ENCODE peak calls at places on chromosome 1, in seven cellular contexts. One of them, this sample, is unnamed.

GRCh38 chr1:15426492-15427279 is 11.6 kb upstream of the CTRC start:
- DNase-seq in activated CD8-positive, alpha-beta T cell treated with anti-CD3 and anti-CD28 coated beads for 36 hours: no peak
- DNase-seq in GM06990: no peak
- DNase-seq in bronchial epithelial cell: peak
- DNase-seq in ovary: peak
- DNase-seq in neural crest cell: no peak
- DNase-seq in glutamatergic neuron: no peak
- DNase-seq in this sample: no peak

GRCh38 chr1:72623299-72623708 is 341.0 kb upstream of the NEGR1 start:
- DNase-seq in activated CD8-positive, alpha-beta T cell treated with anti-CD3 and anti-CD28 coated beads for 36 hours: no peak
- DNase-seq in GM06990: no peak
- DNase-seq in bronchial epithelial cell: peak
- DNase-seq in ovary: no peak
- DNase-seq in neural crest cell: peak
- DNase-seq in glutamatergic neuron: no peak
- DNase-seq in this sample: peak

GRCh38 chr1:226444901-226445300 is 37.0 kb upstream of the PARP1 start:
- DNase-seq in activated CD8-positive, alpha-beta T cell treated with anti-CD3 and anti-CD28 coated beads for 36 hours: peak
- DNase-seq in GM06990: peak
- DNase-seq in bronchial epithelial cell: no peak
- DNase-seq in ovary: no peak
- DNase-seq in neural crest cell: no peak
- DNase-seq in glutamatergic neuron: no peak
- DNase-seq in this sample: no peak

GRCh38 chr1:4397196-4397595 is 257.2 kb upstream of the AJAP1 start:
- DNase-seq in activated CD8-positive, alpha-beta T cell treated with anti-CD3 and anti-CD28 coated beads for 36 hours: no peak
- DNase-seq in GM06990: no peak
- DNase-seq in bronchial epithelial cell: no peak
- DNase-seq in ovary: no peak
- DNase-seq in neural crest cell: no peak
- DNase-seq in glutamatergic neuron: no peak
- DNase-seq in this sample: no peak

GRCh38 chr1:154006136-154006535 is 15.6 kb downstream of the RPS27 start:
- DNase-seq in activated CD8-positive, alpha-beta T cell treated with anti-CD3 and anti-CD28 coated beads for 36 hours: no peak
- DNase-seq in GM06990: no peak
- DNase-seq in bronchial epithelial cell: no peak
- DNase-seq in ovary: no peak
- DNase-seq in neural crest cell: no peak
- DNase-seq in glutamatergic neuron: no peak
- DNase-seq in this sample: no peak

GRCh38 chr1:212286437-212287131 is 1.4 kb downstream of the PPP2R5A start:
- DNase-seq in activated CD8-positive, alpha-beta T cell treated with anti-CD3 and anti-CD28 coated beads for 36 hours: no peak
- DNase-seq in GM06990: no peak
- DNase-seq in bronchial epithelial cell: peak
- DNase-seq in ovary: no peak
- DNase-seq in neural crest cell: no peak
- DNase-seq in glutamatergic neuron: no peak
- DNase-seq in this sample: no peak

GRCh38 chr1:211735208-211736170 is 60.1 kb upstream of the NEK2 start:
- DNase-seq in activated CD8-positive, alpha-beta T cell treated with anti-CD3 and anti-CD28 coated beads for 36 hours: no peak
- DNase-seq in GM06990: no peak
- DNase-seq in bronchial epithelial cell: peak
- DNase-seq in ovary: peak
- DNase-seq in neural crest cell: peak
- DNase-seq in glutamatergic neuron: no peak
- DNase-seq in this sample: no peak

GRCh38 chr1:94716966-94717365 is 103.2 kb upstream of the SLC44A3 start:
- DNase-seq in activated CD8-positive, alpha-beta T cell treated with anti-CD3 and anti-CD28 coated beads for 36 hours: no peak
- DNase-seq in GM06990: no peak
- DNase-seq in bronchial epithelial cell: no peak
- DNase-seq in ovary: no peak
- DNase-seq in neural crest cell: no peak
- DNase-seq in glutamatergic neuron: no peak
- DNase-seq in this sample: no peak

GRCh38 chr1:107196973-107197562 is 56.2 kb downstream of the NTNG1 start:
- DNase-seq in activated CD8-positive, alpha-beta T cell treated with anti-CD3 and anti-CD28 coated beads for 36 hours: peak
- DNase-seq in GM06990: no peak
- DNase-seq in bronchial epithelial cell: peak
- DNase-seq in ovary: no peak
- DNase-seq in neural crest cell: peak
- DNase-seq in glutamatergic neuron: no peak
- DNase-seq in this sample: peak

GRCh38 chr1:185960377-185961151 is 226.4 kb downstream of the HMCN1 start:
- DNase-seq in activated CD8-positive, alpha-beta T cell treated with anti-CD3 and anti-CD28 coated beads for 36 hours: no peak
- DNase-seq in GM06990: no peak
- DNase-seq in bronchial epithelial cell: no peak
- DNase-seq in ovary: no peak
- DNase-seq in neural crest cell: no peak
- DNase-seq in glutamatergic neuron: no peak
- DNase-seq in this sample: no peak

GRCh38 chr1:25477448-25478034 is 46.8 kb downstream of the MACO1 start:
- DNase-seq in activated CD8-positive, alpha-beta T cell treated with anti-CD3 and anti-CD28 coated beads for 36 hours: peak
- DNase-seq in GM06990: no peak
- DNase-seq in bronchial epithelial cell: peak
- DNase-seq in ovary: no peak
- DNase-seq in neural crest cell: no peak
- DNase-seq in glutamatergic neuron: no peak
- DNase-seq in this sample: no peak

GRCh38 chr1:2825487-2826189 is 24.1 kb upstream of the TTC34 start:
- DNase-seq in activated CD8-positive, alpha-beta T cell treated with anti-CD3 and anti-CD28 coated beads for 36 hours: no peak
- DNase-seq in GM06990: no peak
- DNase-seq in bronchial epithelial cell: no peak
- DNase-seq in ovary: no peak
- DNase-seq in neural crest cell: no peak
- DNase-seq in glutamatergic neuron: no peak
- DNase-seq in this sample: no peak

GRCh38 chr1:118481091-118481490 is 296.1 kb upstream of the SPAG17 start:
- DNase-seq in activated CD8-positive, alpha-beta T cell treated with anti-CD3 and anti-CD28 coated beads for 36 hours: no peak
- DNase-seq in GM06990: no peak
- DNase-seq in bronchial epithelial cell: no peak
- DNase-seq in ovary: no peak
- DNase-seq in neural crest cell: no peak
- DNase-seq in glutamatergic neuron: no peak
- DNase-seq in this sample: no peak

GRCh38 chr1:183881387-183882084 is 76.6 kb downstream of the RGL1 start:
- DNase-seq in activated CD8-positive, alpha-beta T cell treated with anti-CD3 and anti-CD28 coated beads for 36 hours: no peak
- DNase-seq in GM06990: no peak
- DNase-seq in bronchial epithelial cell: peak
- DNase-seq in ovary: peak
- DNase-seq in neural crest cell: no peak
- DNase-seq in glutamatergic neuron: no peak
- DNase-seq in this sample: no peak

GRCh38 chr1:178944729-178945128 is 73.9 kb upstream of the ANGPTL1 start:
- DNase-seq in activated CD8-positive, alpha-beta T cell treated with anti-CD3 and anti-CD28 coated beads for 36 hours: peak
- DNase-seq in GM06990: no peak
- DNase-seq in bronchial epithelial cell: no peak
- DNase-seq in ovary: no peak
- DNase-seq in neural crest cell: no peak
- DNase-seq in glutamatergic neuron: no peak
- DNase-seq in this sample: no peak

GRCh38 chr1:208179303-208179702 is 64.9 kb downstream of the PLXNA2 start:
- DNase-seq in activated CD8-positive, alpha-beta T cell treated with anti-CD3 and anti-CD28 coated beads for 36 hours: no peak
- DNase-seq in GM06990: no peak
- DNase-seq in bronchial epithelial cell: no peak
- DNase-seq in ovary: peak
- DNase-seq in neural crest cell: no peak
- DNase-seq in glutamatergic neuron: no peak
- DNase-seq in this sample: no peak

GRCh38 chr1:168709896-168710305 is 19.1 kb downstream of the DPT start:
- DNase-seq in activated CD8-positive, alpha-beta T cell treated with anti-CD3 and anti-CD28 coated beads for 36 hours: no peak
- DNase-seq in GM06990: no peak
- DNase-seq in bronchial epithelial cell: peak
- DNase-seq in ovary: no peak
- DNase-seq in neural crest cell: no peak
- DNase-seq in glutamatergic neuron: no peak
- DNase-seq in this sample: no peak

GRCh38 chr1:55584521-55585401 is 369.6 kb upstream of the USP24 start:
- DNase-seq in activated CD8-positive, alpha-beta T cell treated with anti-CD3 and anti-CD28 coated beads for 36 hours: no peak
- DNase-seq in GM06990: no peak
- DNase-seq in bronchial epithelial cell: no peak
- DNase-seq in ovary: no peak
- DNase-seq in neural crest cell: no peak
- DNase-seq in glutamatergic neuron: no peak
- DNase-seq in this sample: no peak

GRCh38 chr1:23473037-23473800 is 10.8 kb downstream of the ASAP3 start:
- DNase-seq in activated CD8-positive, alpha-beta T cell treated with anti-CD3 and anti-CD28 coated beads for 36 hours: no peak
- DNase-seq in GM06990: no peak
- DNase-seq in bronchial epithelial cell: peak
- DNase-seq in ovary: no peak
- DNase-seq in neural crest cell: no peak
- DNase-seq in glutamatergic neuron: no peak
- DNase-seq in this sample: no peak

GRCh38 chr1:47224676-47225399 is 7.2 kb downstream of the TAL1 start:
- DNase-seq in activated CD8-positive, alpha-beta T cell treated with anti-CD3 and anti-CD28 coated beads for 36 hours: no peak
- DNase-seq in GM06990: no peak
- DNase-seq in bronchial epithelial cell: no peak
- DNase-seq in ovary: no peak
- DNase-seq in neural crest cell: no peak
- DNase-seq in glutamatergic neuron: no peak
- DNase-seq in this sample: peak

GRCh38 chr1:29502901-29503300 is 266.6 kb downstream of the PTPRU start:
- DNase-seq in activated CD8-positive, alpha-beta T cell treated with anti-CD3 and anti-CD28 coated beads for 36 hours: no peak
- DNase-seq in GM06990: no peak
- DNase-seq in bronchial epithelial cell: no peak
- DNase-seq in ovary: no peak
- DNase-seq in neural crest cell: no peak
- DNase-seq in glutamatergic neuron: no peak
- DNase-seq in this sample: no peak

GRCh38 chr1:113219828-113220227 is 146.8 kb downstream of the LRIG2 start:
- DNase-seq in activated CD8-positive, alpha-beta T cell treated with anti-CD3 and anti-CD28 coated beads for 36 hours: no peak
- DNase-seq in GM06990: no peak
- DNase-seq in bronchial epithelial cell: no peak
- DNase-seq in ovary: no peak
- DNase-seq in neural crest cell: no peak
- DNase-seq in glutamatergic neuron: no peak
- DNase-seq in this sample: no peak

GRCh38 chr1:113226118-113226517 is 153.1 kb downstream of the LRIG2 start:
- DNase-seq in activated CD8-positive, alpha-beta T cell treated with anti-CD3 and anti-CD28 coated beads for 36 hours: peak
- DNase-seq in GM06990: peak
- DNase-seq in bronchial epithelial cell: no peak
- DNase-seq in ovary: peak
- DNase-seq in neural crest cell: no peak
- DNase-seq in glutamatergic neuron: no peak
- DNase-seq in this sample: no peak

GRCh38 chr1:113223546-113223945 is 150.5 kb downstream of the LRIG2 start:
- DNase-seq in activated CD8-positive, alpha-beta T cell treated with anti-CD3 and anti-CD28 coated beads for 36 hours: no peak
- DNase-seq in GM06990: no peak
- DNase-seq in bronchial epithelial cell: no peak
- DNase-seq in ovary: peak
- DNase-seq in neural crest cell: no peak
- DNase-seq in glutamatergic neuron: no peak
- DNase-seq in this sample: no peak

GRCh38 chr1:113219377-113219776 is 146.4 kb downstream of the LRIG2 start:
- DNase-seq in activated CD8-positive, alpha-beta T cell treated with anti-CD3 and anti-CD28 coated beads for 36 hours: peak
- DNase-seq in GM06990: no peak
- DNase-seq in bronchial epithelial cell: no peak
- DNase-seq in ovary: no peak
- DNase-seq in neural crest cell: no peak
- DNase-seq in glutamatergic neuron: no peak
- DNase-seq in this sample: no peak

GRCh38 chr1:113223040-113223439 is 150.0 kb downstream of the LRIG2 start:
- DNase-seq in activated CD8-positive, alpha-beta T cell treated with anti-CD3 and anti-CD28 coated beads for 36 hours: no peak
- DNase-seq in GM06990: no peak
- DNase-seq in bronchial epithelial cell: no peak
- DNase-seq in ovary: no peak
- DNase-seq in neural crest cell: no peak
- DNase-seq in glutamatergic neuron: no peak
- DNase-seq in this sample: no peak
- TF ChIP-seq CTCF in activated CD8-positive, alpha-beta T cell treated with anti-CD3 and anti-CD28 coated beads for 36 hours: no peak
- TF ChIP-seq CTCF in GM06990: no peak
- TF ChIP-seq CTCF in bronchial epithelial cell: no peak
- TF ChIP-seq CTCF in ovary: no peak
- TF ChIP-seq CTCF in neural crest cell: no peak
- TF ChIP-seq CTCF in glutamatergic neuron: no peak
- TF ChIP-seq CTCF in this sample: no peak

DNA sequence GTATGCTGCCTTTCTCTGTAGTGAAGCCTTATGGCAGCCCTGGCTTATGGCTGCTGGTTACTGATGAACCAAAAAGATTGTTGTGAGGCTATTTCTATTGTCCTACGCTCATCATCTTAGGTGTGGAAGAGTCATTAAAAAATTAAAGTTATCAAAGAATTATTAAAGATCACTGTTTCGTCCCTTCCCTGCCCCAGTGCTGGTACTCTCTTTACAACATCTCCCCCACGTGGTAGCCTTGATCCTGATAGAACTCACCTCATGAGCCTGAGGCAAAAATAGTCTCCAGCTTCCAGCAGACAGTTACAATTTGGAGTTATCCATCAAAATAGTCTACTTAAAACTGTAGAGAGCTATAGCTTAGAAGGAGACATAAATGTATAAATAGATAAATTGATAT is 201.5 kb downstream of the S1PR1 start:
- DNase-seq in activated CD8-positive, alpha-beta T cell treated with anti-CD3 and anti-CD28 coated beads for 36 hours: no peak
- DNase-seq in GM06990: no peak
- DNase-seq in bronchial epithelial cell: peak
- DNase-seq in ovary: no peak
- DNase-seq in neural crest cell: no peak
- DNase-seq in glutamatergic neuron: no peak
- DNase-seq in this sample: no peak
- TF ChIP-seq CTCF in activated CD8-positive, alpha-beta T cell treated with anti-CD3 and anti-CD28 coated beads for 36 hours: peak
- TF ChIP-seq CTCF in GM06990: peak
- TF ChIP-seq CTCF in bronchial epithelial cell: peak
- TF ChIP-seq CTCF in ovary: no peak
- TF ChIP-seq CTCF in neural crest cell: peak
- TF ChIP-seq CTCF in glutamatergic neuron: no peak
- TF ChIP-seq CTCF in this sample: peak

DNA sequence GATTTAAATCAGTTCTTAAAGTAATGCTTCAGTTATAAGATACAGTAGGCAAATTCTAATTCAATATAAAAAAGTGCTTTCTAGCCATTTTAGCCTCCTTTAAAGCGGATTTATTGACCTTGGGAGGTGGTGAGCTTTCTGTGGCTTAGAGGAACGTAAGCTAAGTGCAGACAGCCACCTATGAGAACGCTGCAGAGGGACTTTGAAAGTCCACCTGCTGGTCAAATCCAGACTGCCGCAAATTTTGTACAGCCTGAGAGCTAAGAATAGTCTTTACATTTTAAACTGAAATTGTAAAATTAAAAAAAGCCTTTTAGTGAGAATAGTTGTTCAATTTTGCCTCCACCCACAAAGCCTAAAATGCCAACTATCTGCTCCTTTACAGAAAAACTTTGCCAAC is 67.0 kb upstream of the SSX2IP start:
- DNase-seq in activated CD8-positive, alpha-beta T cell treated with anti-CD3 and anti-CD28 coated beads for 36 hours: no peak
- DNase-seq in GM06990: no peak
- DNase-seq in bronchial epithelial cell: no peak
- DNase-seq in ovary: no peak
- DNase-seq in neural crest cell: no peak
- DNase-seq in glutamatergic neuron: no peak
- DNase-seq in this sample: no peak
- TF ChIP-seq CTCF in activated CD8-positive, alpha-beta T cell treated with anti-CD3 and anti-CD28 coated beads for 36 hours: no peak
- TF ChIP-seq CTCF in GM06990: no peak
- TF ChIP-seq CTCF in bronchial epithelial cell: no peak
- TF ChIP-seq CTCF in ovary: no peak
- TF ChIP-seq CTCF in neural crest cell: peak
- TF ChIP-seq CTCF in glutamatergic neuron: peak
- TF ChIP-seq CTCF in this sample: no peak

GRCh38 chr1:65467536-65467935 is 47.1 kb downstream of the LEPR start:
- DNase-seq in activated CD8-positive, alpha-beta T cell treated with anti-CD3 and anti-CD28 coated beads for 36 hours: no peak
- DNase-seq in GM06990: no peak
- DNase-seq in bronchial epithelial cell: peak
- DNase-seq in ovary: no peak
- DNase-seq in neural crest cell: peak
- DNase-seq in glutamatergic neuron: peak
- DNase-seq in this sample: peak
- TF ChIP-seq CTCF in activated CD8-positive, alpha-beta T cell treated with anti-CD3 and anti-CD28 coated beads for 36 hours: no peak
- TF ChIP-seq CTCF in GM06990: no peak
- TF ChIP-seq CTCF in bronchial epithelial cell: peak
- TF ChIP-seq CTCF in ovary: no peak
- TF ChIP-seq CTCF in neural crest cell: peak
- TF ChIP-seq CTCF in glutamatergic neuron: no peak
- TF ChIP-seq CTCF in this sample: no peak

GRCh38 chr1:74689800-74690696 is 16.5 kb upstream of the ERICH3 start:
- DNase-seq in activated CD8-positive, alpha-beta T cell treated with anti-CD3 and anti-CD28 coated beads for 36 hours: peak
- DNase-seq in GM06990: no peak
- DNase-seq in bronchial epithelial cell: peak
- DNase-seq in ovary: peak
- DNase-seq in neural crest cell: peak
- DNase-seq in glutamatergic neuron: peak
- DNase-seq in this sample: peak
- TF ChIP-seq CTCF in activated CD8-positive, alpha-beta T cell treated with anti-CD3 and anti-CD28 coated beads for 36 hours: peak
- TF ChIP-seq CTCF in GM06990: peak
- TF ChIP-seq CTCF in bronchial epithelial cell: peak
- TF ChIP-seq CTCF in ovary: peak
- TF ChIP-seq CTCF in neural crest cell: peak
- TF ChIP-seq CTCF in glutamatergic neuron: peak
- TF ChIP-seq CTCF in this sample: peak